ENCODE peak calls at places on chromosome 16, in ten cellular contexts. I is body of pancreas; J is ascending aorta; T is GM23338; F is stomach; L is PC-9; Y is fibroblast of lung; N is IMR-90; O is effector memory CD4-positive, alpha-beta T cell; A is GM23248. D is an unnamed sample.

GRCh38 chr16:2691491-2692248 is 9.3 kb downstream of the KCTD5 start:
- DNase-seq in I (peak; percentile 60), J (no peak), T (no peak), F (peak; percentile 80), L (no peak), Y (no peak), N (no peak), O (no peak), A (no peak), D (no peak)

GRCh38 chr16:27127293-27127692 is 60.6 kb downstream of the C16orf82 start:
- DNase-seq in I (no peak), J (no peak), T (no peak), F (no peak), L (no peak), Y (peak; percentile 58), N (peak; percentile 61), O (no peak), A (peak; percentile 69), D (no peak)

GRCh38 chr16:4433914-4434787 is 8.5 kb downstream of the DNAJA3 start:
- DNase-seq in I (no peak), J (no peak), T (no peak), F (no peak), L (no peak), Y (no peak), N (no peak), O (no peak), A (no peak), D (no peak)

GRCh38 chr16:27181020-27181419 is 22.3 kb upstream of the KDM8 start:
- DNase-seq in I (no peak), J (no peak), T (peak; percentile 45), F (no peak), L (no peak), Y (no peak), N (no peak), O (no peak), A (no peak), D (no peak)

GRCh38 chr16:28277537-28278388 is 14.6 kb upstream of the SBK1 start:
- DNase-seq in I (peak; percentile 86), J (peak; percentile 24), T (peak; percentile 92), F (peak; percentile 91), L (peak; percentile 88), Y (peak; percentile 62), N (peak; percentile 63), O (peak; percentile 73), A (peak; percentile 85), D (peak; percentile 83)

GRCh38 chr16:2194852-2195315 is 1.5 kb downstream of the CASKIN1 start:
- DNase-seq in I (peak; percentile 81), J (no peak), T (peak; percentile 89), F (peak; percentile 74), L (peak; percentile 59), Y (peak; percentile 34), N (peak; percentile 39), O (no peak), A (peak; percentile 51), D (no peak)

GRCh38 chr16:57213462-57213861 is 27.3 kb downstream of the RSPRY1 start:
- DNase-seq in I (no peak), J (no peak), T (no peak), F (no peak), L (no peak), Y (no peak), N (no peak), O (no peak), A (no peak), D (no peak)

GRCh38 chr16:25633549-25633948 is 58.2 kb upstream of the HS3ST4 start:
- DNase-seq in I (no peak), J (no peak), T (no peak), F (no peak), L (peak; percentile 16), Y (no peak), N (no peak), O (no peak), A (peak; percentile 6), D (no peak)

GRCh38 chr16:29835926-29836325 is 15.7 kb downstream of the MVP start:
- DNase-seq in I (no peak), J (no peak), T (no peak), F (no peak), L (no peak), Y (no peak), N (no peak), O (no peak), A (no peak), D (no peak)

GRCh38 chr16:2586241-2586640 is 48.4 kb downstream of the PDPK1 start:
- DNase-seq in I (no peak), J (no peak), T (peak; percentile 68), F (no peak), L (no peak), Y (no peak), N (no peak), O (no peak), A (no peak), D (no peak)

DNA sequence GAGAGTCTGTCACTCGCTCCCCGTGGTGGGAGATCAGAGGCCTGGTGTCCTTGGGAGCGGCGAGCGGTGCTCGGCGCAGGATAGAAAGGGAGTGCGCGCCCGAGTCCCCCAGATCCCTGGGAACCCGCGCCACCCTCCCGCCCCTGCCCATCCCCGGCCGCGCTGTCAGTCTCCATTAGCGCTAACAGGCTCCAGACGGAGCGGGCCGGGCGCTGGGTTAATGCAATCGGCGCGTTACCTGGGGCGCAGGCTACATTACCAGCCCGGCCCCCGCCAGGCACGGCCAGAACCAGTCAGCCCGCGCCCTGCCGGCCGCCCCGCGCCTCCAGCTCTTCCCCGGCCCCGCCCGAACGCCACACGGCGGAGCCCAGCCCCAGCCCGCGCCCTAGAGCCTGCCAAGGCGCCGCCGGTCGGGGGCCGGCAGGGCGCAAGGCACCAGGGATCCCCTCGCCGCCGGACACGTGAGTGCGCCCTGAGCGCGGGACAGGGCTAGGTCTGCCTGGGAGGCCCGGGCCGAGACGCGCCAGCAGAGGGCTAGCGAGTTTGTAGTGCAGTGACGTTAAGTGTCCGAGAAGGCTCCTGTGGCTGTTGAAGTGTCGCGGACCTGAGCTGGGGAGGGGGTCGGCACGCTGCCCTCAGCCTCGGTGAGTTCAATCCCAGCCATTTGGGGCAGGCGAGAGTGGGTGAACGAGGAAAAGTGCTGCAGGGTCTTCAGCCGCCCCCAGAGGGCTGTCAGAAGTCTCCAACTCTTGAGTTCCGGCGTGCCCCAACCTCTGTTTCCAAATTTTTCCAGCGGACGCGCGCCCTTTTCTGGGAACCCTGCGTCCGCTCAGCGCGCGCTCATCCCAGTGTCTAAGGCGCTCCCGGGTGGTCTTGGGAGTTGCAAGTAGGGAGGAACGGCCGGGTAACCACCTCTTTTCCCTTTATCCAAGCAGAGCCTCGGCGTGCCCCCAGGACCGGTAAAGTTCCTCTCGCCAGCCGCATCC is at the start of gene SLC6A2:
- DNase-seq in I (no peak), J (no peak), T (peak; percentile 77), F (no peak), L (no peak), Y (no peak), N (no peak), O (no peak), A (peak; percentile 28), D (no peak)
- H3K4me3 ChIP-seq in I (no peak within 1 kb of the TSS), J (peak within 1 kb of the TSS; percentile 36), T (peak within 1 kb of the TSS; percentile 73), F (peak within 1 kb of the TSS; percentile 43), L (no peak within 1 kb of the TSS), Y (no peak within 1 kb of the TSS), N (no peak within 1 kb of the TSS), O (no peak within 1 kb of the TSS), A (no peak within 1 kb of the TSS), D (peak within 1 kb of the TSS; percentile 39)

DNA sequence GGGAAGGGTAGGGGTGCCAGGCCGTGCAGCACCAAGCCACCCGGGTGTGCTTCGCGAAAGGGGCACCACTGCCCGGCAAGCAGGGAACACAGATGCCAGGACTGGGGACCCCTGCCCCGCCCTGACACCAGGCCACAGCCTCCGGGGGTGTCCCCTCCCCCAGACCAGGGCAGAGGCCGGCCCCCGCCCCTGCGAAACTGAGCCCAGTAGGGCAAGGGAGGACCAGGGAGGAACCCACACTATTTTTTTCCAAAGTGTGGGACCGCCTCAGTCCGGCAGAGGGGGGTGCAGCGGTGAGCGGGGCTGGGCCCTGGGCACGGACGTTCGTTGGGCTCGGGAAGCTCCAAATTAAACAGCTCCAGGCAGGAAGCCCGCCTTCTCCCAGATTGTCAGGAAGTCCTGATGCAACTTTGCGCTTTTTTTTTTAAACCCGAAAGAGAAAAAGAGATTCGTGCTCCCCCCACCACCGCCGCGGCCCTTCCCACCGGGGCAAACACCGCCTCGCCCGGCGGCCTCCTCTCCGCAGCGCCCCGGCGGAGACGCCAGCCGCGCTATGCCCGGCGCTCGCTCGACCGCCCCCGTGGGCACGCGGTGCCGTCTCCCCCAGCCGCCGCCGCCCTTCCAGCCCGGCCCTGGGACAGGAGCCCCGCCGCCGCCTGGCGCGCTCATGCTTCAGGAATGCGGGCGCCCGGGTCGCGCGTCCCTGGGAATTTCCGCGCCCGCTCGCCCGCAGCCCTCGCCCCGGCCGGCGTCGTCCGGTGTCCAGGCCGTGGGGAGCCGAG is 755 bp downstream of the PIEZO1 start:
- DNase-seq in I (peak; percentile 68), J (peak; percentile 48), T (peak; percentile 83), F (peak; percentile 66), L (peak; percentile 80), Y (peak; percentile 75), N (peak; percentile 72), O (no peak), A (peak; percentile 93), D (no peak)
- H3K4me3 ChIP-seq in I (peak overlapping the region; percentile 1), J (peak overlapping the region; percentile 93), T (peak overlapping the region; percentile 65), F (peak overlapping the region; percentile 70), L (peak overlapping the region; percentile 71), Y (peak overlapping the region; percentile 76), N (peak overlapping the region; percentile 92), O (peak overlapping the region; percentile 62), A (peak overlapping the region; percentile 86), D (peak overlapping the region; percentile 62)

GRCh38 chr16:85755929-85756768 is 5.3 kb upstream of the C16orf74 start:
- DNase-seq in I (no peak), J (no peak), T (no peak), F (no peak), L (no peak), Y (peak; percentile 47), N (peak; percentile 62), O (no peak), A (peak; percentile 17), D (no peak)
- H3K4me3 ChIP-seq in I (no peak overlapping the region), J (no peak overlapping the region), T (no peak overlapping the region), F (no peak overlapping the region), L (no peak overlapping the region), Y (no peak overlapping the region), N (no peak overlapping the region), O (no peak overlapping the region), A (no peak overlapping the region), D (no peak overlapping the region)

DNA sequence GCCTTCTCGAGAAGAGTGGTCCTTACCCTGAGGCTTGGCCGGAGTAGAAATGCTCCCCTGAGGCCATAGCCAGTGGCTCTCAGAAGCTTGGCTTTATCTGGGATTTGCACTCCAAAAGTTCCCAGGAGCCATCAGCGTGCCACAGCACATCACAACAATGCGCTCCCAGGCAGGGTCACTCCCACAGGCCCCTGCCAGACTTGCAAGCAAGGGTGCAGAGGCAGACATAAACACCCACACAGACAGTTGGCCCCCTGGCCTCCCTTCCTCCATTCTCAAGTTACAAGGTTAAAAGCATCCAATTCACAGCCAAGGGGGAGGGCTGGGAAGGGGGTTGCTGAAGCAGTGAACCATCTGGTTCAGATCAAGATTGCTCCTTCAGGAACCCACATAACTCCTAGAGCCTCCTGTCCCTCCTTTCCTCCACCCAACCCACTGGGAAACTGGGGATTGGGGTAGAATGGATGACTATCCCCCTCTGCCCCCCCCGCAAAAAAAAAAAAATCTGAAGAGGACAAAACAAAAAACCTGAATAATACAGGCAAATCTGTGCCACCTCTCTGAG is 1.8 kb downstream of the ST3GAL2 start:
- DNase-seq in I (no peak), J (no peak), T (peak; percentile 82), F (no peak), L (no peak), Y (peak; percentile 93), N (peak; percentile 94), O (no peak), A (peak; percentile 77), D (no peak)
- H3K4me3 ChIP-seq in I (no peak overlapping the region), J (no peak overlapping the region), T (peak overlapping the region; percentile 94), F (peak overlapping the region; percentile 78), L (no peak overlapping the region), Y (peak overlapping the region; percentile 80), N (peak overlapping the region; percentile 55), O (peak overlapping the region; percentile 59), A (peak overlapping the region; percentile 87), D (no peak overlapping the region)

GRCh38 chr16:70695351-70696070 is 9.7 kb upstream of the MTSS2 start:
- DNase-seq in I (no peak), J (no peak), T (peak; percentile 60), F (peak; percentile 73), L (peak; percentile 70), Y (peak; percentile 41), N (no peak), O (no peak), A (no peak), D (no peak)
- H3K4me3 ChIP-seq in I (no peak overlapping the region), J (no peak overlapping the region), T (no peak overlapping the region), F (no peak overlapping the region), L (no peak overlapping the region), Y (no peak overlapping the region), N (no peak overlapping the region), O (no peak overlapping the region), A (no peak overlapping the region), D (no peak overlapping the region)